ENCODE peak calls at places on chromosomes 7 and 10, in five cellular contexts. F is dorsolateral prefrontal cortex, U is AG04449, X is GM13977, J is cardiac muscle cell. L is an unnamed sample.
A peak's percentile ranks its signal among the peaks of the same experiment; 100 is the strongest.

GRCh38 chr7:19538036-19538435 is 170.8 kb downstream of the POLR1F start:
- DNase-seq in F (no peak), U (no peak), X (no peak), J (peak; percentile 55), L (no peak)

GRCh38 chr7:81209059-81209458 is 290.2 kb upstream of the SEMA3C start:
- DNase-seq in F (no peak), U (no peak), X (no peak), J (no peak), L (no peak)

GRCh38 chr10:59098387-59098786 is 78.1 kb upstream of the PHYHIPL start:
- DNase-seq in F (no peak), U (no peak), X (no peak), J (peak; percentile 74), L (no peak)

GRCh38 chr10:182441-183201 is 47.4 kb downstream of the ZMYND11 start:
- DNase-seq in F (no peak), U (no peak), X (peak; percentile 34), J (peak; percentile 6), L (peak; percentile 36)

GRCh38 chr10:35794703-35795102 is 152.6 kb upstream of the FZD8 start:
- DNase-seq in F (no peak), U (no peak), X (no peak), J (peak; percentile 30), L (no peak)

GRCh38 chr10:72292223-72292691 is 18.5 kb downstream of the DDIT4 start:
- DNase-seq in F (no peak), U (no peak), X (peak; percentile 47), J (no peak), L (peak; percentile 55)

GRCh38 chr10:113681533-113682470 is 2.1 kb downstream of the CASP7 start:
- DNase-seq in F (no peak), U (no peak), X (peak; percentile 62), J (peak; percentile 5), L (peak; percentile 61)

GRCh38 chr7:151046603-151047573 is 1.4 kb upstream of the ASIC3 start:
- DNase-seq in F (no peak), U (no peak), X (no peak), J (peak; percentile 71), L (no peak)

GRCh38 chr7:100803398-100804161 is 23.7 kb downstream of the EPHB4 start:
- DNase-seq in F (peak; percentile 81), U (peak; percentile 49), X (peak; percentile 94), J (peak; percentile 93), L (peak; percentile 95)

GRCh38 chr7:155577509-155577905 is 31.1 kb upstream of the CNPY1 start:
- DNase-seq in F (no peak), U (no peak), X (no peak), J (no peak), L (no peak)

GRCh38 chr7:23356726-23357125 is 57.6 kb downstream of the MALSU1 start:
- DNase-seq in F (no peak), U (no peak), X (no peak), J (peak; percentile 38), L (no peak)

GRCh38 chr10:113441220-113441619 is 111.6 kb upstream of the HABP2 start:
- DNase-seq in F (no peak), U (no peak), X (no peak), J (no peak), L (no peak)

GRCh38 chr7:122302826-122303521 is 1.6 kb downstream of the FEZF1 start:
- DNase-seq in F (no peak), U (no peak), X (no peak), J (no peak), L (no peak)

GRCh38 chr7:2086229-2086628 is 146.5 kb downstream of the MAD1L1 start:
- DNase-seq in F (peak; percentile 50), U (no peak), X (no peak), J (no peak), L (no peak)

GRCh38 chr7:47292832-47293309 is 289.0 kb downstream of the TNS3 start:
- DNase-seq in F (no peak), U (no peak), X (no peak), J (peak; percentile 34), L (no peak)

GRCh38 chr10:29709484-29710002 is 74.8 kb upstream of the SVIL start:
- DNase-seq in F (no peak), U (no peak), X (no peak), J (no peak), L (no peak)

GRCh38 chr7:55133630-55134392 is 115.0 kb downstream of the EGFR start:
- DNase-seq in F (no peak), U (peak; percentile 96), X (no peak), J (peak; percentile 97), L (no peak)

GRCh38 chr7:68537228-68538071 is 1060.8 kb upstream of the AUTS2 start:
- DNase-seq in F (no peak), U (no peak), X (no peak), J (no peak), L (no peak)
- TF ChIP-seq CTCF in F (no peak), U (no peak), X (no peak), J (no peak), L (no peak)

GRCh38 chr7:30134523-30135270 is at the start of gene MTURN:
- DNase-seq in F (peak; percentile 92), U (no peak), X (peak; percentile 97), J (peak; percentile 87), L (peak; percentile 96)
- TF ChIP-seq CTCF in F (no peak), U (no peak), X (no peak), J (no peak), L (no peak)

GRCh38 chr10:12800302-12800701 is 201.2 kb downstream of the CCDC3 start:
- DNase-seq in F (no peak), U (no peak), X (no peak), J (no peak), L (no peak)
- TF ChIP-seq CTCF in F (no peak), U (no peak), X (no peak), J (peak; percentile 2), L (no peak)

DNA sequence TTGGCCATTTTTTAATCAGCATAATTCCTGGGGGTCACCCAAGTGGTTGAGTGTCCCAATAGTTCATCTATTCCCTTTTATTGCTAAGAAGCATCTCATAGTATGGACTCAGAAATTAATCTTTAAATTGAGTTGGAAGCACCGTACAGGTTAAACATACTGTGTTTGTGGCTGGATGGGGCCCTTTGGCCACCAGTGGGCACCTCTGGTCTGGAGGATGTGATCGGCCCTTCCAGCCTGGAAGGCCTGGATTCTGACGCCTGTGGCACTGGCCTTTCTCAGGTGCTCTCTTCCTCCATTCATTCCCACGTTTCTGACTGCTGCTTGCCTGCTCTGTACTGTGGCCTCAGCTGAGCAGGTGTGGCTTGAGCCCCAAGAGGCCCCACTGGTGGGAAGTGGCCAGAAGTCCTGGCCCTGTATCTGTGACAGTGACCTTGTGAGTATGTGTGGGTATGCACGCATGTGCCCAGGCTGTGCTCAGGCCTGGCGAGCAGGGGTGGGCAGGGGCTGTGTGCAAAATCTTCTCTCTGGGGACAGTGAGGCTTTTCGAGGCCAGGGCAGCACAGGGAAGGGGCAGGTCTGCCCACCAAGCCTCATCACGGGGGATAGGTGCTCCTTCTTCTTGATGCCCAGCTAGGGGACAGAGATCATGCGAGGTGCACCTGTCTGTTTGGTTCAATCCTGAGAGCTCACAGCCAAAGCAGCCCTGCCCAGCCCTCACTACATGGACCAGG is 30.1 kb downstream of the LDB3 start:
- DNase-seq in F (no peak), U (no peak), X (no peak), J (no peak), L (no peak)
- TF ChIP-seq CTCF in F (no peak), U (no peak), X (no peak), J (no peak), L (no peak)

GRCh38 chr10:48701139-48701901 is 16.6 kb downstream of the WDFY4 start:
- DNase-seq in F (no peak), U (no peak), X (no peak), J (no peak), L (no peak)
- TF ChIP-seq CTCF in F (no peak), U (no peak), X (peak; percentile 61), J (no peak), L (peak; percentile 34)